ENCODE peak calls at places on chromosomes 5 and 9, in four cellular contexts. W is activated T-helper 9 cell treated with anti-CD3 and anti-CD28 coated beads, Interleukin-2, amount 50 U/mL, for 16 hours; B is anterior cingulate cortex; K is hepatocyte. I is an unnamed sample.

GRCh38 chr9:77616191-77616590 is 31.9 kb downstream of the GNA14 start:
- DNase-seq in K (no peak), B (no peak), W (no peak), I (no peak)

GRCh38 chr5:138177936-138178515 is 404 bp downstream of the BRD8 start:
- DNase-seq in W (no peak), B (peak; percentile 25), K (peak; percentile 72), I (no peak)

GRCh38 chr5:167800405-167800804 is 491.0 kb upstream of the WWC1 start:
- DNase-seq in K (no peak), W (no peak), B (no peak), I (no peak)

GRCh38 chr5:392431-392988 is 50.5 kb upstream of the EXOC3 start:
- DNase-seq in W (peak; percentile 43), B (no peak), K (peak; percentile 20), I (no peak)

GRCh38 chr5:39638803-39639202 is 214.0 kb upstream of the DAB2 start:
- DNase-seq in B (no peak), K (no peak), W (no peak), I (no peak)

GRCh38 chr9:13942695-13943094 is 371.2 kb downstream of the NFIB start:
- DNase-seq in B (no peak), W (no peak), K (peak; percentile 37), I (no peak)

GRCh38 chr9:121641228-121641611 is 10.2 kb upstream of the DAB2IP start:
- DNase-seq in W (no peak), K (no peak), B (no peak), I (no peak)

GRCh38 chr9:137301086-137301947 is 754 bp downstream of the NRARP start:
- DNase-seq in B (no peak), W (no peak), K (peak; percentile 83), I (no peak)

GRCh38 chr9:74001382-74001781 is 495.8 kb upstream of the RORB start:
- DNase-seq in K (no peak), B (no peak), W (no peak), I (no peak)

GRCh38 chr5:44389410-44389879 is at the start of gene FGF10:
- DNase-seq in K (peak; percentile 48), W (no peak), B (no peak), I (no peak)

GRCh38 chr5:151743535-151743934 is 14.9 kb downstream of the ATOX1 start:
- DNase-seq in W (no peak), K (no peak), B (no peak), I (no peak)